ENCODE peak calls at places on chromosome 13, in six cellular contexts. E is transverse colon, L is HL-60, R is prostate gland, X is stomach, P is SK-N-SH. M is an unnamed sample.

GRCh38 chr13:33859691-33860303 is 41.8 kb downstream of the RFC3 start:
- DNase-seq in E (no peak), L (no peak), R (no peak), X (no peak), P (no peak), M (no peak)

GRCh38 chr13:76790519-76791289 is 95.5 kb downstream of the KCTD12 start:
- DNase-seq in E (no peak), L (no peak), R (no peak), X (no peak), P (no peak), M (no peak)

GRCh38 chr13:67421475-67421874 is 191.3 kb upstream of the PCDH9 start:
- DNase-seq in E (no peak), L (no peak), R (no peak), X (no peak), P (no peak), M (no peak)

GRCh38 chr13:105774739-105775460 is 760.6 kb downstream of the EFNB2 start:
- DNase-seq in E (no peak), L (no peak), R (no peak), X (no peak), P (no peak), M (no peak)

GRCh38 chr13:92952161-92952560 is 274.4 kb upstream of the GPC6 start:
- DNase-seq in E (no peak), L (no peak), R (no peak), X (no peak), P (no peak), M (no peak)

GRCh38 chr13:78020861-78021260 is 102.2 kb upstream of the EDNRB start:
- DNase-seq in E (no peak), L (no peak), R (no peak), X (no peak), P (no peak), M (no peak)

GRCh38 chr13:61770697-61771096 is 355.0 kb upstream of the PCDH20 start:
- DNase-seq in E (no peak), L (no peak), R (no peak), X (no peak), P (no peak), M (no peak)

GRCh38 chr13:23558675-23559536 is 11.3 kb upstream of the TNFRSF19 start:
- DNase-seq in E (no peak), L (peak; percentile 84), R (peak; percentile 66), X (peak; percentile 38), P (peak; percentile 31), M (peak; percentile 60)

GRCh38 chr13:31221057-31221456 is 21.3 kb downstream of the B3GLCT start:
- DNase-seq in E (no peak), L (no peak), R (no peak), X (no peak), P (no peak), M (no peak)

GRCh38 chr13:109665781-109666249 is 120.6 kb downstream of the IRS2 start:
- DNase-seq in E (no peak), L (no peak), R (no peak), X (no peak), P (no peak), M (no peak)

GRCh38 chr13:109667754-109668360 is 118.5 kb downstream of the IRS2 start:
- DNase-seq in E (no peak), L (no peak), R (no peak), X (no peak), P (peak; percentile 66), M (no peak)

GRCh38 chr13:109668433-109669233 is 117.8 kb downstream of the IRS2 start:
- DNase-seq in E (no peak), L (no peak), R (no peak), X (peak; percentile 17), P (peak; percentile 66), M (no peak)

GRCh38 chr13:109665211-109665610 is 121.2 kb downstream of the IRS2 start:
- DNase-seq in E (no peak), L (no peak), R (no peak), X (no peak), P (peak; percentile 33), M (no peak)

DNA sequence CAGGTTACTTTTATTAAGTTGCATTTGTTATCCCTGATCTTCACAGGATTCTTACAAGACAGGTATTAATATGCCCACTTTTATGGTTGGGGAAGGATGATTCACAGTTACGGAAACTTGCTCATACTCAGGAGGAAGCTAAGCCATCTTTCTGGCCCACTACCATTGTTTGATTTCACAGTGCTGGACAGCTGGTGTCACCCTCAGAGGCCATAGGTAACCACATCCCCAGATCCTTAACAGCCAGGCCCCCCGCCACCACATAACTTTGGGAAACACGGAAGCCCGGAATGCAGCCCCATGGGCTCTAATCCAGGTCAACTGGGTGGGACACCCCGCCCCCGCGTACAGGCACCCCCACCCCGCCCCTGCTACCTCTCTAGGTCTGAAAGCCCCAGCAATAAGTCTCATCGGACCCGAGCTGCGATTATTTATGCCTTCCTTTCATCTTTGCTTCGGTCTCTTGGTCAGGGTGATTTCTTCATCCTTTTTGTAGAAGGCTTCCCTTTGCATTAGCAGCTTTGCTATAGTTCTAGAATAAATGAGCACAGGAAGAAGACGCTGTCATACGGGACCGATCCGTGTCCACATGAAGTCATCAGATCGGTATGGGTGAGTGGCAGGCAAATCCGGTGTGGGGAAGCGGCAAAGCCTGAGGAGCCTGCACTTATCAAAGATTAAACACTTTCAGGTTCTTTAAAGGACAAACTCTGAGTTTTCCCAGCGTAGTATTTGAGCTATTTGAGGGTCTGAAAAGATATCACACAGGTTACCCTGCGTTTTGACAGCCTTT is 119.5 kb downstream of the IRS2 start:
- DNase-seq in E (no peak), L (no peak), R (no peak), X (peak; percentile 26), P (peak; percentile 53), M (no peak)
- H3K4me3 ChIP-seq in E (no peak overlapping the region), L (no peak overlapping the region), R (no peak overlapping the region), X (no peak overlapping the region), P (no peak overlapping the region), M (no peak overlapping the region)

GRCh38 chr13:36346222-36347083 is at the start of gene SPART:
- DNase-seq in E (peak; percentile 90), L (peak; percentile 96), R (peak; percentile 95), X (peak; percentile 93), P (peak; percentile 80), M (peak; percentile 86)
- TF ChIP-seq POLR2AphosphoS5 in E (peak; percentile 82), L (peak; percentile 80), R (peak; percentile 92), X (peak; percentile 61), P (no peak), M (peak; percentile 84)

GRCh38 chr13:99610702-99611289 is 109.5 kb downstream of the TM9SF2 start:
- DNase-seq in E (no peak), L (peak; percentile 15), R (no peak), X (no peak), P (no peak), M (no peak)
- TF ChIP-seq CTCF in E (no peak), L (no peak), R (no peak), X (no peak), P (peak; percentile 26), M (no peak)

DNA sequence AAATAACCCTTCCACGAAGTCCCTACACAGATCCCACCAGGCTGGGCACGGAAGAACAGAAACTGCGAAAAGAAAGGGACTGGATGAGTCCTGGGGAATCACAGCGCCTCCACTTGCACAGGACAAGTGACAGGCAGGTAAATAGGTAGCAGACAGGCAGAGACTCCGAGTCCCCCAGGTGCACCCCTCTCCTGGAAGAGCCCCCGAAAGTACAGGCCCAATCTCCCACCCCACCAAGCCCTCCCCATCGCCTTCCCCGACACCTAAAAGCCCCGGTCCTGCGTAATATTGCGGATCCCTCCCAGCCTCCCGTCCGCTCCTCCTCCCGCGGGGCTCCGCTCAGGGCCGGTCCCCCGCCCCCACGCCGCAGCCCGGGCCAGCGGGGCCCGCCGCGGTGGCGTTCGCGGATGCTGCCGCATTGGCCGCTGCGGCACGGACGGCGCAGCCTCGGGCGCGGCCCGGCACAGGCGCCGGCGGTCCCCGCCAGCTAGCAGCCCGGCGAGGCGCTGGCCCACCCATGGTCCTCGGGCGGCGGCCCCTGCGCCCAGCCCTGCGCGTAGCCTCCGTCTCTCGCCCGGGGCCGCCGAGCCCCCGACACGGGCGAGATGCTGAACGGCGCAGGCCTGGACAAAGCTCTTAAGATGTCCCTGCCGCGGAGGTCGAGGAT is at the start of gene ATP8A2:
- DNase-seq in E (no peak), L (no peak), R (no peak), X (no peak), P (peak; percentile 82), M (no peak)
- H3K4me3 ChIP-seq in E (peak within 1 kb of the TSS; percentile 47), L (no peak within 1 kb of the TSS), R (peak within 1 kb of the TSS; percentile 32), X (peak within 1 kb of the TSS; percentile 54), P (peak within 1 kb of the TSS; percentile 29), M (peak within 1 kb of the TSS; percentile 45)

M was measured in breast epithelium.